ENCODE peak calls at places on chromosomes 2 and 18, in nine cellular contexts. C is naive thymus-derived CD8-positive, alpha-beta T cell; E is T follicular helper cell; B is D341Med; F is NCI-H1436; K is cardiac muscle cell; A is cardiac fibroblast; G is NCI-H1417; W is amniotic epithelial cell. Y is an unnamed sample.
A peak's percentile ranks its signal among the peaks of the same experiment; 100 is the strongest.

GRCh38 chr2:212854116-212854515 is 297.3 kb downstream of the IKZF2 start:
- DNase-seq in K (no peak), W (no peak), A (no peak), E (no peak), G (no peak), C (no peak), F (no peak), B (no peak), Y (no peak)

GRCh38 chr2:193837368-193837767 is 1642.6 kb upstream of the TMEFF2 start:
- DNase-seq in G (no peak), E (no peak), K (peak; percentile 48), W (peak; percentile 37), C (no peak), F (no peak), B (no peak), A (peak; percentile 56), Y (no peak)

GRCh38 chr18:3454365-3455089 is 4.6 kb downstream of the TGIF1 start:
- DNase-seq in W (peak; percentile 65), F (no peak), G (peak; percentile 7), C (peak; percentile 69), B (peak; percentile 59), A (peak; percentile 83), K (peak; percentile 78), E (no peak), Y (no peak)

GRCh38 chr2:185833864-185834263 is 95.3 kb downstream of the FSIP2 start:
- DNase-seq in K (no peak), E (no peak), F (no peak), G (no peak), W (peak; percentile 14), C (no peak), A (no peak), B (no peak), Y (no peak)

GRCh38 chr2:129499747-129500146 is 479.7 kb upstream of the RAB6C start:
- DNase-seq in F (no peak), C (no peak), B (no peak), A (no peak), G (no peak), W (no peak), K (peak; percentile 45), E (no peak), Y (no peak)

GRCh38 chr2:216635171-216635570 is 2.0 kb downstream of the IGFBP2 start:
- DNase-seq in F (no peak), A (no peak), W (no peak), K (no peak), B (no peak), E (no peak), G (no peak), C (no peak), Y (no peak)

GRCh38 chr2:28821295-28821958 is 10.8 kb downstream of the SPDYA start:
- DNase-seq in C (peak; percentile 75), F (peak; percentile 52), W (peak; percentile 63), K (peak; percentile 73), A (peak; percentile 73), E (peak; percentile 41), G (peak; percentile 75), B (peak; percentile 45), Y (no peak)

GRCh38 chr2:231393149-231394131 is 2.1 kb upstream of the B3GNT7 start:
- DNase-seq in F (no peak), G (no peak), B (no peak), W (no peak), C (peak; percentile 35), A (no peak), K (no peak), E (no peak), Y (no peak)

GRCh38 chr18:5975111-5975622 is 79.8 kb upstream of the TMEM200C start:
- DNase-seq in K (peak; percentile 49), F (no peak), W (peak; percentile 76), C (no peak), A (peak; percentile 46), G (no peak), E (no peak), B (no peak), Y (no peak)

GRCh38 chr2:216695401-216695821 is at the start of gene IGFBP5:
- DNase-seq in C (no peak), F (peak; percentile 90), E (no peak), W (peak; percentile 86), B (peak; percentile 48), A (peak; percentile 92), K (peak; percentile 91), G (peak; percentile 83), Y (no peak)

GRCh38 chr2:240168041-240168440 is 27.6 kb upstream of the OTOS start:
- DNase-seq in F (no peak), C (no peak), W (no peak), E (no peak), A (no peak), K (no peak), B (no peak), G (no peak), Y (no peak)

GRCh38 chr2:38922902-38923301 is 33.2 kb downstream of the ARHGEF33 start:
- DNase-seq in E (no peak), G (peak; percentile 13), B (no peak), C (no peak), F (no peak), W (no peak), K (no peak), A (no peak), Y (no peak)

GRCh38 chr2:24046930-24047702 is at the start of gene WDCP:
- DNase-seq in E (peak; percentile 89), B (peak; percentile 90), W (peak; percentile 99), A (peak; percentile 99), G (peak; percentile 98), C (peak; percentile 89), F (peak; percentile 96), K (peak; percentile 99), Y (peak; percentile 96)

GRCh38 chr2:26968001-26968400 is 2.4 kb upstream of the MAPRE3 start:
- DNase-seq in K (peak; percentile 47), W (peak; percentile 73), A (no peak), G (no peak), E (no peak), F (no peak), C (no peak), B (no peak), Y (no peak)

GRCh38 chr2:23322813-23323212 is 62.2 kb upstream of the KLHL29 start:
- DNase-seq in A (peak; percentile 27), C (no peak), B (no peak), F (no peak), E (no peak), W (peak; percentile 34), K (peak; percentile 42), G (no peak), Y (no peak)

GRCh38 chr2:217905395-217905794 is 97.4 kb downstream of the TNS1 start:
- DNase-seq in B (no peak), W (no peak), K (no peak), A (no peak), E (no peak), G (no peak), F (no peak), C (no peak), Y (no peak)

GRCh38 chr2:158269143-158269542 is 167.5 kb downstream of the UPP2 start:
- DNase-seq in W (no peak), G (peak; percentile 52), A (no peak), C (no peak), K (no peak), B (no peak), E (no peak), F (peak; percentile 17), Y (no peak)

GRCh38 chr2:150409196-150409595 is 78.3 kb downstream of the RND3 start:
- DNase-seq in G (no peak), W (no peak), A (no peak), E (no peak), C (no peak), B (no peak), K (no peak), F (no peak), Y (no peak)

GRCh38 chr2:74959106-74959751 is 786 bp downstream of the POLE4 start:
- DNase-seq in A (no peak), K (no peak), E (no peak), F (no peak), G (no peak), W (no peak), B (no peak), C (no peak), Y (no peak)

GRCh38 chr2:74513605-74514367 is 464 bp upstream of the TLX2 start:
- DNase-seq in A (no peak), E (no peak), K (no peak), F (no peak), C (peak; percentile 23), W (no peak), B (no peak), G (no peak), Y (no peak)

GRCh38 chr2:241804326-241805276 is 4.4 kb upstream of the NEU4 start:
- DNase-seq in C (peak; percentile 22), E (no peak), F (no peak), W (peak; percentile 79), A (peak; percentile 38), K (peak; percentile 61), G (no peak), B (peak; percentile 41), Y (no peak)

GRCh38 chr2:78411284-78411683 is 614.2 kb upstream of the REG3G start:
- DNase-seq in C (no peak), B (no peak), G (no peak), K (no peak), W (no peak), E (no peak), F (no peak), A (no peak), Y (no peak)

GRCh38 chr2:162197095-162197825 is 45.2 kb upstream of the GCG start:
- DNase-seq in F (no peak), W (peak; percentile 69), A (no peak), C (no peak), G (no peak), B (no peak), K (peak; percentile 34), E (no peak), Y (no peak)

GRCh38 chr2:126655500-126656310 is at the start of gene GYPC:
- DNase-seq in C (peak; percentile 62), W (peak; percentile 65), G (no peak), A (peak; percentile 83), K (peak; percentile 82), B (no peak), F (no peak), E (peak; percentile 25), Y (no peak)

GRCh38 chr2:160321025-160321424 is 121.0 kb upstream of the ITGB6 start:
- DNase-seq in G (no peak), A (no peak), K (no peak), W (peak; percentile 45), E (no peak), B (no peak), F (no peak), C (no peak), Y (no peak)

GRCh38 chr2:54318810-54319209 is 62.8 kb upstream of the TSPYL6 start:
- DNase-seq in E (no peak), G (no peak), A (no peak), C (no peak), K (no peak), W (no peak), B (no peak), F (no peak), Y (no peak)

GRCh38 chr2:8453904-8454302 is 228.0 kb upstream of the ID2 start:
- DNase-seq in F (no peak), C (no peak), W (no peak), K (peak; percentile 16), E (no peak), B (no peak), G (no peak), A (peak; percentile 13), Y (no peak)